ENCODE peak calls at places on chromosomes 13 and 19, in four cellular contexts. One of them, this sample, is unnamed.

GRCh38 chr19:10550336-10550735 is 6.6 kb downstream of the ATG4D start:
- DNase-seq in astrocyte: no peak
- DNase-seq in endothelial cell of umbilical vein: no peak
- DNase-seq in A549: no peak
- DNase-seq in this sample: peak

GRCh38 chr13:30877335-30877734 is 28.7 kb upstream of the MEDAG start:
- DNase-seq in astrocyte: peak
- DNase-seq in endothelial cell of umbilical vein: peak
- DNase-seq in A549: no peak
- DNase-seq in this sample: no peak

GRCh38 chr19:14686411-14686810 is 3.4 kb upstream of the ZNF333 start:
- DNase-seq in astrocyte: no peak
- DNase-seq in endothelial cell of umbilical vein: peak
- DNase-seq in A549: no peak
- DNase-seq in this sample: peak

GRCh38 chr13:73835138-73835721 is 299.0 kb downstream of the KLF12 start:
- DNase-seq in astrocyte: peak
- DNase-seq in endothelial cell of umbilical vein: peak
- DNase-seq in A549: peak
- DNase-seq in this sample: no peak

GRCh38 chr19:44993926-44994537 is 7.2 kb upstream of the RELB start:
- DNase-seq in astrocyte: no peak
- DNase-seq in endothelial cell of umbilical vein: no peak
- DNase-seq in A549: no peak
- DNase-seq in this sample: peak

GRCh38 chr13:111962431-111962891 is 104.5 kb upstream of the SOX1 start:
- DNase-seq in astrocyte: no peak
- DNase-seq in endothelial cell of umbilical vein: no peak
- DNase-seq in A549: no peak
- DNase-seq in this sample: no peak

GRCh38 chr13:106548064-106548696 is 12.7 kb upstream of the EFNB2 start:
- DNase-seq in astrocyte: no peak
- DNase-seq in endothelial cell of umbilical vein: no peak
- DNase-seq in A549: no peak
- DNase-seq in this sample: no peak

GRCh38 chr13:28658796-28659610 is at the start of gene POMP:
- DNase-seq in astrocyte: peak
- DNase-seq in endothelial cell of umbilical vein: peak
- DNase-seq in A549: peak
- DNase-seq in this sample: peak

GRCh38 chr19:10238172-10238783 is 7.1 kb upstream of the S1PR2 start:
- DNase-seq in astrocyte: no peak
- DNase-seq in endothelial cell of umbilical vein: no peak
- DNase-seq in A549: peak
- DNase-seq in this sample: peak

GRCh38 chr13:48580185-48580803 is 47.4 kb upstream of the RCBTB2 start:
- DNase-seq in astrocyte: no peak
- DNase-seq in endothelial cell of umbilical vein: peak
- DNase-seq in A549: peak
- DNase-seq in this sample: peak

GRCh38 chr19:38945562-38946228 is 15.0 kb downstream of the MRPS12 start:
- DNase-seq in astrocyte: no peak
- DNase-seq in endothelial cell of umbilical vein: no peak
- DNase-seq in A549: no peak
- DNase-seq in this sample: peak

GRCh38 chr13:27928353-27928804 is 8.6 kb downstream of the PDX1 start:
- DNase-seq in astrocyte: no peak
- DNase-seq in endothelial cell of umbilical vein: no peak
- DNase-seq in A549: no peak
- DNase-seq in this sample: peak

GRCh38 chr13:45527699-45528462 is 63.1 kb downstream of the COG3 start:
- DNase-seq in astrocyte: no peak
- DNase-seq in endothelial cell of umbilical vein: no peak
- DNase-seq in A549: no peak
- DNase-seq in this sample: no peak

GRCh38 chr19:46493236-46494114 is 2.2 kb downstream of the PNMA8B start:
- DNase-seq in astrocyte: no peak
- DNase-seq in endothelial cell of umbilical vein: no peak
- DNase-seq in A549: no peak
- DNase-seq in this sample: peak

GRCh38 chr13:112674412-112675383 is 15.1 kb upstream of the ATP11A start:
- DNase-seq in astrocyte: no peak
- DNase-seq in endothelial cell of umbilical vein: no peak
- DNase-seq in A549: no peak
- DNase-seq in this sample: peak

GRCh38 chr13:25215253-25215575 is 43.1 kb upstream of the AMER2 start:
- DNase-seq in astrocyte: no peak
- DNase-seq in endothelial cell of umbilical vein: no peak
- DNase-seq in A549: no peak
- DNase-seq in this sample: no peak

GRCh38 chr19:9986787-9987281 is 23.5 kb downstream of the COL5A3 start:
- DNase-seq in astrocyte: peak
- DNase-seq in endothelial cell of umbilical vein: no peak
- DNase-seq in A549: no peak
- DNase-seq in this sample: peak

GRCh38 chr19:1767464-1767933 is 14.2 kb downstream of the ONECUT3 start:
- DNase-seq in astrocyte: no peak
- DNase-seq in endothelial cell of umbilical vein: peak
- DNase-seq in A549: peak
- DNase-seq in this sample: peak

GRCh38 chr19:50427997-50428425 is 4.7 kb upstream of the MYBPC2 start:
- DNase-seq in astrocyte: peak
- DNase-seq in endothelial cell of umbilical vein: peak
- DNase-seq in A549: no peak
- DNase-seq in this sample: peak

GRCh38 chr13:64688893-64689677 is 2541.1 kb downstream of the PCDH9 start:
- DNase-seq in astrocyte: peak
- DNase-seq in endothelial cell of umbilical vein: no peak
- DNase-seq in A549: no peak
- DNase-seq in this sample: no peak

GRCh38 chr19:51749979-51750378 is 1.7 kb downstream of the FPR1 start:
- DNase-seq in astrocyte: peak
- DNase-seq in endothelial cell of umbilical vein: no peak
- DNase-seq in A549: no peak
- DNase-seq in this sample: peak

GRCh38 chr19:14577264-14577663 is 5.4 kb upstream of the NDUFB7 start:
- DNase-seq in astrocyte: no peak
- DNase-seq in endothelial cell of umbilical vein: no peak
- DNase-seq in A549: no peak
- DNase-seq in this sample: no peak

GRCh38 chr13:52851153-52851962 is 2.9 kb upstream of the PCDH8 start:
- DNase-seq in astrocyte: no peak
- DNase-seq in endothelial cell of umbilical vein: no peak
- DNase-seq in A549: no peak
- DNase-seq in this sample: peak

GRCh38 chr19:39847525-39847924 is 1.3 kb upstream of the FBL start:
- DNase-seq in astrocyte: no peak
- DNase-seq in endothelial cell of umbilical vein: no peak
- DNase-seq in A549: no peak
- DNase-seq in this sample: no peak

GRCh38 chr13:31898383-31899071 is 133.0 kb upstream of the FRY start:
- DNase-seq in astrocyte: no peak
- DNase-seq in endothelial cell of umbilical vein: no peak
- DNase-seq in A549: no peak
- DNase-seq in this sample: no peak

GRCh38 chr19:51181913-51182419 is 39.9 kb downstream of the SIGLEC7 start:
- DNase-seq in astrocyte: no peak
- DNase-seq in endothelial cell of umbilical vein: no peak
- DNase-seq in A549: no peak
- DNase-seq in this sample: no peak

GRCh38 chr19:6062274-6062673 is 48.0 kb downstream of the RFX2 start:
- DNase-seq in astrocyte: peak
- DNase-seq in endothelial cell of umbilical vein: peak
- DNase-seq in A549: no peak
- DNase-seq in this sample: no peak

GRCh38 chr19:38843175-38843758 is 6.5 kb downstream of the HNRNPL start:
- DNase-seq in astrocyte: no peak
- DNase-seq in endothelial cell of umbilical vein: no peak
- DNase-seq in A549: peak
- DNase-seq in this sample: no peak

GRCh38 chr19:3880471-3881271 is at the start of gene ATCAY:
- DNase-seq in astrocyte: no peak
- DNase-seq in endothelial cell of umbilical vein: no peak
- DNase-seq in A549: no peak
- DNase-seq in this sample: peak

GRCh38 chr13:72839831-72840426 is 58.0 kb downstream of the PIBF1 start:
- DNase-seq in astrocyte: peak
- DNase-seq in endothelial cell of umbilical vein: peak
- DNase-seq in A549: peak
- DNase-seq in this sample: peak

GRCh38 chr19:7783991-7784421 is 21.0 kb downstream of the CLEC4M start:
- DNase-seq in astrocyte: no peak
- DNase-seq in endothelial cell of umbilical vein: no peak
- DNase-seq in A549: peak
- DNase-seq in this sample: peak
- TF ChIP-seq CTCF in astrocyte: no peak
- TF ChIP-seq CTCF in endothelial cell of umbilical vein: no peak
- TF ChIP-seq CTCF in A549: no peak
- TF ChIP-seq CTCF in this sample: no peak

GRCh38 chr19:18380843-18381242 is 5.1 kb upstream of the GDF15 start:
- DNase-seq in astrocyte: no peak
- DNase-seq in endothelial cell of umbilical vein: no peak
- DNase-seq in A549: no peak
- DNase-seq in this sample: no peak
- H3K27ac ChIP-seq in astrocyte: no peak
- H3K27ac ChIP-seq in endothelial cell of umbilical vein: no peak
- H3K27ac ChIP-seq in A549: peak
- H3K27ac ChIP-seq in this sample: peak

DNA sequence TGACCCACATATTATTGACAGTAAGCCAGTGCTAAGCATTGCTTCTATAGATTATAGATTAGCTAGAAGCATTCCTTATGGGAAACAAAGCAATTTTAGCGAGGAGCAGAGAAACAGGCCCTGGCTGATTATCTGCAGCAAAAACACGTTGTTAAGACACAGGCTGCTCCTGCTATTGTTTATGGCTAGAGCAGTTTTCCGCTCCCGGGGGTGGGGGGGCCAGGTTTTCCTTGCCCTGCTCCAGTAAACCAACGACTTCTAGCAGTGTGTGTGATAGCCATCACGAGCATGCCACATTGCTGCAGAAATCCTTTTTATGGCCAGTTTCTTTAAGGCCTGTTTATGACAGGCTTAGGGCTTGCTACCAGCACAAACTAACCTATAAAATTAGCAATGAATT is 18.5 kb upstream of the IL17D start:
- DNase-seq in astrocyte: no peak
- DNase-seq in endothelial cell of umbilical vein: peak
- DNase-seq in A549: no peak
- DNase-seq in this sample: no peak
- H3K4me2 ChIP-seq in astrocyte: no peak
- H3K4me2 ChIP-seq in endothelial cell of umbilical vein: no peak
- H3K4me2 ChIP-seq in A549: no peak
- H3K4me2 ChIP-seq in this sample: no peak

DNA sequence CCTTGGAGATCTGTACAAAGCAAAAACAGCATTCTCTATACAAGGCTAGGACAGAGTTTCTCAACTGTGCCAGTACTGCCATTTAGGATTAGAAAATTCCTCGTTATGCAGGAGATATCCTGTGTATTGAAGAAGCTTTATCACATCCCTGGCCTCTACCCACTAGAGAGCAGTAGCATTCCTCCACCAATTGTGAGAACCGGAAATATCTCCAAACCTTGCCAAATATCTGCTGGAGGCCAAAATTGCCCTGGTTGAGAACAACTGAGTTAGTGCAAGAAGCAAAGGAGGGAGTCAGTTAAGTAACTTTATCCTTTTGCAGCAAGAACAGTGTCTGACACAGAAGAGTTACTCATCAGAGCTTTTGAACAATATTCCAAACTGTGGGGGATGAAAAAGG is 16.2 kb upstream of the FREM2 start:
- DNase-seq in astrocyte: peak
- DNase-seq in endothelial cell of umbilical vein: no peak
- DNase-seq in A549: no peak
- DNase-seq in this sample: no peak
- TF ChIP-seq CTCF in astrocyte: no peak
- TF ChIP-seq CTCF in endothelial cell of umbilical vein: no peak
- TF ChIP-seq CTCF in A549: no peak
- TF ChIP-seq CTCF in this sample: no peak

DNA sequence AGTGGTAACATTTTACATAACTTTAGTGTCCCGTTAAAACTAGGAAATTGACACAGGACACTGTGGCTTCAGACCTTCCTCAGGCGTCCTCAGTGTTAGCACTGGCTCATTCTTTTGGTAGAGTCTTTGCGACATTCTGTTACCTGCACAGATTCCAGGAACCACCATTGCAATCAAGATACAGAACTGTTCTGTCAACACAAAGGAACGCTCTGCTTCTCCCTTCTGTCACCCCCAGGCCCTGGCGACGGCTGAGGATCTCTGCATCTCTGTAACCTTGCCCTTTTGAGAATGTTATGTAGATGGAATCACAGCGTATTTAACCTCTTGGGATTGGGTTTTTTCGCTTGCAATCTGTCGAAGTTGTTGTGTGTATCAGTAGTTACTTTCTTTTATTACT is 22.6 kb downstream of the KDM4B start:
- DNase-seq in astrocyte: no peak
- DNase-seq in endothelial cell of umbilical vein: no peak
- DNase-seq in A549: no peak
- DNase-seq in this sample: no peak
- H3K27ac ChIP-seq in astrocyte: no peak
- H3K27ac ChIP-seq in endothelial cell of umbilical vein: no peak
- H3K27ac ChIP-seq in A549: no peak
- H3K27ac ChIP-seq in this sample: no peak

DNA sequence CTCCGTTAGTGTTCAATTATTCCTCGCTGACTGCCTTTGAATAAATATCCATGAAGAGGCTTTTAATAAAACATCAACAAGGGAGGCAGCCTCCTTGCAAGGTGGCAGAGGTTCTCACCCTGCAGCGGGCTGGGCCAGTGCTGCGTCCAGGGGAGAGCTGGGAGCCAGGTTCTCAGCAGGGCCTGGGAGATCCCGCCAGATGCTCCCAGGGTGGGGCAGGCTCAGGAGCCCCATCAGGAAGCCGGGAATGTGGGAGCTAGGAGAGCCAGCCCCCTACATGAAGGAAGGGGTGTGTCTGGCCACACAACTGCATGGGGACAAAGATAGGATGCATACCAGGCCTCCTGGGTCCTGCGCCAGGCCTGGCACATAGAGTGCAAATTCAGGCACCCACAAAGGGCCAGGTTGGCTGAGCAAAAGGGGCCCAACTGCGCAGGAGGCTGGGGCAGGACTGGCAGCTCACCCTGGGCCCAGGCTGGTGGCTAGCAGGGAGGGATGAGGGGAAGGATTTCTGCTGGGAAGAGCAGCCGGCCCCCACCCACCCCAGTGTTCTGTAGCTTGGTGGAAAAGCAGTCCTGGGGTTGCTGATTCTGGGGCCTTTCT is 22.8 kb downstream of the VSTM2B start:
- DNase-seq in astrocyte: no peak
- DNase-seq in endothelial cell of umbilical vein: no peak
- DNase-seq in A549: no peak
- DNase-seq in this sample: no peak
- H3K4me2 ChIP-seq in astrocyte: no peak
- H3K4me2 ChIP-seq in endothelial cell of umbilical vein: no peak
- H3K4me2 ChIP-seq in A549: no peak
- H3K4me2 ChIP-seq in this sample: no peak

GRCh38 chr13:100594731-100595130 is 6.1 kb upstream of the GGACT start:
- DNase-seq in astrocyte: no peak
- DNase-seq in endothelial cell of umbilical vein: no peak
- DNase-seq in A549: no peak
- DNase-seq in this sample: no peak
- TF ChIP-seq CTCF in astrocyte: no peak
- TF ChIP-seq CTCF in endothelial cell of umbilical vein: no peak
- TF ChIP-seq CTCF in A549: peak
- TF ChIP-seq CTCF in this sample: peak

This sample was measured in osteoblast.